ENCODE peak calls at places on chromosomes 5 and 9, in five cellular contexts. S, P, T, D and Z are unnamed samples.

GRCh38 chr5:177071671-177072385 is 14.9 kb upstream of the FGFR4 start:
- DNase-seq in S (peak; percentile 46), P (peak; percentile 83), T (no peak), D (peak; percentile 62), Z (peak; percentile 71)

GRCh38 chr9:134928796-134929559 is 11.3 kb upstream of the FCN1 start:
- DNase-seq in S (no peak), P (no peak), T (peak; percentile 46), D (no peak), Z (no peak)

GRCh38 chr9:88534456-88535225 is at the start of gene NXNL2:
- DNase-seq in S (peak; percentile 25), P (peak; percentile 88), T (peak; percentile 76), D (no peak), Z (peak; percentile 88)

GRCh38 chr5:56155085-56155484 is 78.0 kb downstream of the ANKRD55 start:
- DNase-seq in S (no peak), P (no peak), T (no peak), D (no peak), Z (no peak)

GRCh38 chr5:68171101-68171558 is 44.4 kb upstream of the PIK3R1 start:
- DNase-seq in S (no peak), P (no peak), T (peak; percentile 71), D (no peak), Z (no peak)

GRCh38 chr9:126346031-126346430 is 19.4 kb downstream of the MVB12B start:
- DNase-seq in S (no peak), P (no peak), T (no peak), D (no peak), Z (no peak)

GRCh38 chr5:72133212-72133990 is 26.1 kb downstream of the MAP1B start:
- DNase-seq in S (no peak), P (no peak), T (no peak), D (no peak), Z (no peak)

GRCh38 chr5:127564002-127564769 is 46.7 kb downstream of the PRRC1 start:
- DNase-seq in S (peak; percentile 42), P (peak; percentile 63), T (no peak), D (peak; percentile 40), Z (peak; percentile 52)

GRCh38 chr9:129287595-129288305 is 109.7 kb upstream of the IER5L start:
- DNase-seq in S (no peak), P (no peak), T (no peak), D (no peak), Z (no peak)

GRCh38 chr5:1416856-1417469 is 28.3 kb downstream of the SLC6A3 start:
- DNase-seq in S (no peak), P (no peak), T (no peak), D (no peak), Z (no peak)

GRCh38 chr5:57824047-57824446 is 341.4 kb upstream of the ACTBL2 start:
- DNase-seq in S (no peak), P (no peak), T (no peak), D (no peak), Z (no peak)

GRCh38 chr5:54844905-54845566 is 140.4 kb downstream of the ESM1 start:
- DNase-seq in S (peak; percentile 45), P (no peak), T (no peak), D (no peak), Z (no peak)

GRCh38 chr5:132225165-132226032 is 2.3 kb downstream of the P4HA2 start:
- DNase-seq in S (no peak), P (no peak), T (peak; percentile 79), D (no peak), Z (no peak)

GRCh38 chr5:74483001-74483400 is 157.5 kb downstream of the ENC1 start:
- DNase-seq in S (no peak), P (no peak), T (no peak), D (no peak), Z (peak; percentile 31)

GRCh38 chr9:21070171-21070571 is 7.6 kb downstream of the IFNB1 start:
- DNase-seq in S (no peak), P (peak; percentile 47), T (peak; percentile 29), D (no peak), Z (peak; percentile 33)

GRCh38 chr5:150112211-150113046 is 26.1 kb upstream of the CSF1R start:
- DNase-seq in S (no peak), P (no peak), T (peak; percentile 74), D (no peak), Z (peak; percentile 2)

GRCh38 chr9:18441245-18441644 is 32.7 kb upstream of the ADAMTSL1 start:
- DNase-seq in S (no peak), P (no peak), T (no peak), D (no peak), Z (no peak)

GRCh38 chr9:117224676-117225075 is 190.2 kb downstream of the ASTN2 start:
- DNase-seq in S (no peak), P (no peak), T (no peak), D (no peak), Z (no peak)

GRCh38 chr5:162786234-162786633 is 651.2 kb upstream of the CCNG1 start:
- DNase-seq in S (no peak), P (no peak), T (no peak), D (no peak), Z (no peak)

GRCh38 chr9:134554750-134555655 is 86.6 kb upstream of the COL5A1 start:
- DNase-seq in S (no peak), P (no peak), T (peak; percentile 64), D (no peak), Z (no peak)

GRCh38 chr9:25964239-25964638 is 286.0 kb upstream of the TUSC1 start:
- DNase-seq in S (no peak), P (peak; percentile 56), T (no peak), D (peak; percentile 1), Z (peak; percentile 65)

GRCh38 chr5:167783145-167783817 is 508.2 kb upstream of the WWC1 start:
- DNase-seq in S (no peak), P (no peak), T (no peak), D (no peak), Z (no peak)

GRCh38 chr9:135074354-135075233 is 12.9 kb upstream of the OLFM1 start:
- DNase-seq in S (no peak), P (no peak), T (no peak), D (no peak), Z (peak; percentile 76)

GRCh38 chr9:89471390-89471789 is 26.5 kb downstream of the SEMA4D start:
- DNase-seq in S (no peak), P (no peak), T (no peak), D (no peak), Z (no peak)

GRCh38 chr5:177507165-177507564 is 2.5 kb downstream of the DOK3 start:
- DNase-seq in S (no peak), P (no peak), T (no peak), D (no peak), Z (no peak)